ENCODE peak calls at places on chromosomes 16 and 17, in ten cellular contexts. W is fibroblast of lung, Y is WERI-Rb-1, J is mesothelial cell of epicardium, E is brain microvascular endothelial cell, T is A549, V is endothelial cell, L is cardiac muscle cell, C is glutamatergic neuron, X is GM10248. Q is an unnamed sample.

GRCh38 chr16:69105501-69106361 is at the start of gene HAS3:
- DNase-seq in W (peak), C (peak), T (peak), Y (peak), E (peak), X (peak), J (peak), L (peak), V (peak), Q (peak)

GRCh38 chr17:28151001-28151400 is 108.5 kb downstream of the NLK start:
- DNase-seq in X (no peak), E (no peak), C (no peak), T (no peak), Y (peak), L (no peak), V (no peak), W (no peak), J (no peak), Q (no peak)

GRCh38 chr17:78105101-78105500 is 23.5 kb downstream of the TMC6 start:
- DNase-seq in E (no peak), J (no peak), Y (no peak), T (no peak), C (no peak), W (no peak), L (no peak), V (no peak), X (no peak), Q (no peak)

GRCh38 chr16:28977703-28978641 is 3.4 kb downstream of the SPNS1 start:
- DNase-seq in J (no peak), L (no peak), E (no peak), Y (peak), C (no peak), V (no peak), W (no peak), T (peak), X (peak), Q (no peak)

GRCh38 chr17:1977583-1978395 is 47.3 kb downstream of the RTN4RL1 start:
- DNase-seq in T (no peak), V (no peak), J (no peak), L (no peak), E (no peak), W (no peak), Y (no peak), C (peak), X (no peak), Q (no peak)

GRCh38 chr17:16872836-16873653 is 98.9 kb downstream of the TNFRSF13B start:
- DNase-seq in C (peak), L (peak), T (peak), V (peak), Y (peak), E (no peak), W (no peak), J (no peak), X (peak), Q (peak)

GRCh38 chr17:83065660-83066542 is 13.5 kb upstream of the METRNL start:
- DNase-seq in Y (peak), V (no peak), T (no peak), J (peak), C (peak), X (no peak), W (no peak), E (no peak), L (no peak), Q (no peak)

GRCh38 chr17:9389116-9389515 is 186.5 kb downstream of the STX8 start:
- DNase-seq in V (no peak), X (peak), C (no peak), W (peak), T (peak), E (peak), L (peak), Y (no peak), J (no peak), Q (peak)

GRCh38 chr17:79658811-79659207 is 48.0 kb upstream of the RBFOX3 start:
- DNase-seq in X (no peak), E (peak), J (peak), T (peak), V (peak), C (peak), L (peak), W (peak), Y (peak), Q (peak)

GRCh38 chr16:10599626-10600025 is 19.2 kb upstream of the EMP2 start:
- DNase-seq in C (no peak), X (no peak), V (no peak), W (no peak), J (no peak), Y (no peak), L (no peak), E (no peak), T (no peak), Q (no peak)

GRCh38 chr16:58426960-58427359 is 34.7 kb downstream of the GINS3 start:
- DNase-seq in W (no peak), E (no peak), Y (no peak), L (no peak), J (no peak), T (no peak), C (no peak), V (no peak), X (no peak), Q (no peak)

GRCh38 chr17:8320262-8320661 is 10.2 kb downstream of the ARHGEF15 start:
- DNase-seq in W (no peak), X (no peak), J (no peak), L (no peak), V (no peak), T (no peak), E (no peak), Y (no peak), C (no peak), Q (no peak)

GRCh38 chr16:28930652-28931051 is 1.1 kb upstream of the CD19 start:
- DNase-seq in V (no peak), J (no peak), X (no peak), E (no peak), C (no peak), L (no peak), T (no peak), Y (peak), W (no peak), Q (no peak)

GRCh38 chr16:72739577-72739976 is 308.4 kb downstream of the ZFHX3 start:
- DNase-seq in L (no peak), C (no peak), J (no peak), X (no peak), Y (no peak), W (peak), V (no peak), T (no peak), E (no peak), Q (peak)

GRCh38 chr16:6111390-6111789 is 1013.8 kb upstream of the EEF2KMT start:
- DNase-seq in L (no peak), V (no peak), J (no peak), X (no peak), C (no peak), Y (no peak), T (no peak), E (peak), W (peak), Q (no peak)

GRCh38 chr17:10640475-10640874 is 16.6 kb downstream of the MYH3 start:
- DNase-seq in L (no peak), X (no peak), W (no peak), C (no peak), J (no peak), Y (no peak), V (no peak), E (no peak), T (no peak), Q (no peak)

GRCh38 chr16:51497541-51498211 is 346.6 kb upstream of the SALL1 start:
- DNase-seq in Y (no peak), E (no peak), C (no peak), W (no peak), X (no peak), L (no peak), T (no peak), V (no peak), J (no peak), Q (no peak)

GRCh38 chr17:69810326-69811035 is 264.5 kb upstream of the KCNJ16 start:
- DNase-seq in T (no peak), W (peak), Y (no peak), J (no peak), L (no peak), E (no peak), C (no peak), V (no peak), X (no peak), Q (no peak)

GRCh38 chr16:79639576-79640311 is 39.2 kb upstream of the MAF start:
- DNase-seq in X (no peak), J (no peak), E (no peak), V (no peak), W (no peak), L (no peak), C (no peak), T (peak), Y (no peak), Q (no peak)

GRCh38 chr16:27628216-27628945 is 78.4 kb downstream of the KATNIP start:
- DNase-seq in J (no peak), Y (no peak), V (no peak), X (no peak), C (no peak), L (no peak), E (no peak), W (no peak), T (no peak), Q (no peak)

GRCh38 chr16:51242281-51242994 is 91.4 kb upstream of the SALL1 start:
- DNase-seq in Y (no peak), L (no peak), E (no peak), T (no peak), X (no peak), J (no peak), C (no peak), V (no peak), W (no peak), Q (no peak)

GRCh38 chr17:60525347-60525623 is 757 bp downstream of the APPBP2 start:
- DNase-seq in L (peak), C (no peak), W (peak), X (no peak), E (no peak), Y (no peak), V (peak), J (no peak), T (no peak), Q (no peak)

GRCh38 chr17:13671341-13671740 is 69.6 kb upstream of the HS3ST3A1 start:
- DNase-seq in X (no peak), Y (no peak), W (peak), L (no peak), T (no peak), C (no peak), E (no peak), J (no peak), V (no peak), Q (peak)

DNA sequence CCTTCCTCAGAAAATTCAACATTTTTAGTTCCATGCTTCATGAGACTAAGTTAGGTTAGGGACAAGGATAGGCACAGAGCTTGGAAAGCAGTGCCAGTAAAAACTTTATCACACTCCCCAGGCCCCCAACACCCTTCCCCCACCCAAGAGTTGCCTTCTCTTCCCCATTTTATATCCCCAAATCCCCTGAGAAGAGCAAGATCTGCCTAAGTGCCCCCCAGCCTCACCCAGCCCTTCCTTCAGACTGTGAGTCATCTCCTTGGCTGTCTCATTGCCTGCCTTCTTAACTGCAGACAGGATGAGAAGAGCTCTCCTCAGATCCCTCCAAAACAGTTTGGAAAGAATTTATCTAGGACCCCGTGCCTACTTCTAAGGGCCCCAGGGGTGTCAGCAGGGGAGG is 55.8 kb downstream of the NEUROD2 start:
- DNase-seq in C (no peak), J (no peak), E (peak), T (no peak), X (no peak), V (no peak), L (peak), Y (no peak), W (peak), Q (peak)
- TF ChIP-seq CTCF in C (no peak), J (no peak), E (no peak), T (no peak), X (no peak), V (no peak), L (no peak), Y (no peak), W (no peak), Q (no peak)

DNA sequence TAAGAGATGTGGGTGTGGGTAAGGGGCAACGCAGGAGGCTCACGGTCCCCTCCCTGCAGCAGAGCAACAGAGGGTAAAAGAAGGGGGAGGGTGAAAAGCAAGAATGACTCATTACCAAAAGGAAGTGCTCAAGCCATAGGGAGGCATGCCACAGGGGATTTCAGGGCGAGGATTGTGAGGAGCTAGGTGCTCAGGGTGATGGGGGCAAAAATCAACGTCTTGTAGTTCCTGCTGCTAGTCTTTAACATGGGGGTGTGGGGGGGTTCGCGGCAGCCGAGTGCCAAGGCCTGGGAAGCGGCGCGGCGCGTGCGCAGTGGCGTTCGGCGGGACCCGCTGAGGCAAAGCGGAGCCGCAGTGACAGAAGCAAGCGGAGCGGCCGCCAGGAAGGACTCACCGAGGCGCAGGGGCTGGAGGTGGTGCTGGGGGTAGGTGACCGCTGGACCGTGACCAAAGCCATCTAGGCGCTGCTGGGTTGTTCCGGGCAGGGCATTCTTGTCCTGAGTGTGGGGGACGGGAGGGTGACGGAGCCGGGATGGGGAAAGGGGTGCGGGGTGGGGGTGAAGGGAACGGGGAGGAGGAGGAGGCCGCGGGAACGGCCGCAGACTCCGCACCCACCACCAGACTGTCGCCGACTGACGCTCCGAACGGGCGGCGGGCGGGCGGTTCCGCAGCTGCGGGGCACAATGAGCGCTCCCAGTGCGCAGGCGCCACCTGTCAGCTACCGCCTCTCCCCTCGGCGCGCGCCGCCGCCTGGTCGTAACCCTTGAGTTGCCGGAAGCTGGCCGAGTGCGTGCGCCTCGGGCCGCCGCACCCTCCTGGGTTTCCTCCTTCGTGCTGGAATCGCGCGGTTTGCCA is at the start of gene SSH2:
- DNase-seq in V (peak), W (peak), X (peak), T (peak), E (peak), J (peak), L (peak), Y (peak), C (peak), Q (peak)
- TF ChIP-seq CTCF in V (no peak), W (no peak), X (no peak), T (no peak), E (no peak), J (no peak), L (no peak), Y (no peak), C (no peak), Q (no peak)

GRCh38 chr16:70455910-70456309 is 1.5 kb downstream of the FCSK start:
- DNase-seq in V (no peak), J (no peak), Y (peak), E (no peak), X (no peak), L (no peak), W (no peak), T (no peak), C (no peak), Q (no peak)
- TF ChIP-seq CTCF in V (no peak), J (no peak), Y (no peak), E (no peak), X (no peak), L (no peak), W (no peak), T (peak), C (no peak), Q (peak)

DNA sequence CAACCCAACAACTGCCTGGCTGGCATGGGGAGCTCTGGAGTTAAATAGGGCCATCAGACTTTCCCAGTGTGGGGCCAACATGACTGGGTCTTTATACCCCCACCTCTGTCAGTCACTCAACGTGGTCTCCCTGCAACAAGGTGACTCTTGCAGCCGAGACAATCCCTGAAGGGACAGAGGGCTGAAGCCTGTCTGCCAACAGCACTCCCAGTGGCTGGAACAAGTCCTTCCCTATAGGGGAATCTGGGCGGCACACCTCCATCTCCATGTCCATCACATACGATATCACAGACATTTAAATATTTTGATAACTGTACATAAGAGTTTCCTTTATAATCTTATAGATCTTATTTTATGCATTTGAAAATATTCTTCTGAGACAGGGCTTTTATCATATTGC is 4.8 kb upstream of the MAPT start:
- DNase-seq in E (no peak), W (no peak), V (no peak), T (no peak), X (no peak), L (no peak), C (no peak), J (no peak), Y (peak), Q (no peak)
- TF ChIP-seq CTCF in E (peak), W (no peak), V (no peak), T (no peak), X (no peak), L (no peak), C (no peak), J (no peak), Y (peak), Q (peak)

GRCh38 chr17:48770954-48771353 is 42.4 kb upstream of the HOXB13 start:
- DNase-seq in J (no peak), W (no peak), X (no peak), C (no peak), V (no peak), T (no peak), Y (no peak), E (no peak), L (no peak), Q (no peak)

GRCh38 chr17:48773245-48773644 is 43.8 kb downstream of the TTLL6 start:
- DNase-seq in Y (no peak), J (no peak), X (no peak), C (no peak), V (no peak), T (no peak), W (no peak), E (no peak), L (no peak), Q (no peak)

GRCh38 chr17:48767263-48767774 is 38.8 kb upstream of the HOXB13 start:
- DNase-seq in V (no peak), Y (no peak), T (no peak), L (no peak), X (no peak), E (no peak), W (no peak), C (no peak), J (no peak), Q (no peak)
- TF ChIP-seq CTCF in V (no peak), Y (peak), T (no peak), L (no peak), X (no peak), E (peak), W (no peak), C (no peak), J (no peak), Q (no peak)

DNA sequence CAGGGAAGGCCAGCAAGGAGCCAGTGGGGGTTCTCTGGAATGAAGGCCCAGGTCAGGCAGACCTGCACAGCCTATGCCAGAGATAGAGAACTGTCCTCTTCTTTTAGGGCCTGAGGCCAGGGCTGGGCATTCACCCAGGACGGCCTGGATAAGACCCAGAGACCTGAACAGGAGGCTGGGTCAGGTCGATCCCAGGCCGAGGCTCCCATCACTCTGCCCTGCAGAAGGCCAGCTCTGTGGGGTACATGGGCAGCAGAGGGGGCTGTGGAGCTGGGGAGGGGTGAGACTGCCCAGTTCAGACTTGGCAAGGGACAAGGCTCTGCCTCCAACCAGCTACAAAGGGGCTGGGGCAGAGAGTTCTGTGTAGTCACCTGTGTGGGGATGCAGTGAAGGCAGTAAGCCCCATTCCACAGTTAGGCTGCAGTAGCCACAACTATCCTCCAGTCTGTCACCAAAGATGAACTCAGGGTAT is 14.6 kb downstream of the HSD11B2 start:
- DNase-seq in J (no peak), C (no peak), X (no peak), L (no peak), T (no peak), Y (no peak), V (no peak), W (no peak), E (no peak), Q (no peak)
- TF ChIP-seq CTCF in J (no peak), C (no peak), X (peak), L (no peak), T (no peak), Y (peak), V (no peak), W (no peak), E (peak), Q (peak)

GRCh38 chr16:74024997-74025396 is 271.6 kb upstream of the PSMD7 start:
- DNase-seq in C (no peak), J (no peak), T (no peak), Y (no peak), E (no peak), X (no peak), V (no peak), W (no peak), L (no peak), Q (no peak)
- TF ChIP-seq CTCF in C (no peak), J (no peak), T (no peak), Y (no peak), E (no peak), X (no peak), V (no peak), W (no peak), L (no peak), Q (no peak)

GRCh38 chr17:81379523-81379942 is 15.7 kb upstream of the BAHCC1 start:
- DNase-seq in V (no peak), J (no peak), W (no peak), C (no peak), E (no peak), Y (no peak), L (no peak), X (no peak), T (no peak), Q (no peak)
- TF ChIP-seq CTCF in V (no peak), J (no peak), W (no peak), C (no peak), E (no peak), Y (peak), L (no peak), X (no peak), T (no peak), Q (no peak)

GRCh38 chr17:43337684-43338428 is 60.9 kb upstream of the ARL4D start:
- DNase-seq in W (no peak), E (no peak), X (no peak), T (no peak), L (no peak), Y (no peak), J (no peak), C (no peak), V (no peak), Q (no peak)

GRCh38 chr17:43334744-43335400 is 63.9 kb upstream of the ARL4D start:
- DNase-seq in V (no peak), L (no peak), J (no peak), X (no peak), C (no peak), E (no peak), T (no peak), Y (peak), W (no peak), Q (no peak)

GRCh38 chr17:43341705-43342600 is 56.8 kb upstream of the ARL4D start:
- DNase-seq in T (no peak), J (no peak), E (peak), Y (no peak), X (no peak), L (peak), C (no peak), V (no peak), W (peak), Q (peak)

GRCh38 chr17:43342601-43342905 is 56.2 kb upstream of the ARL4D start:
- DNase-seq in W (peak), J (no peak), Y (no peak), L (peak), T (no peak), V (no peak), E (no peak), X (no peak), C (no peak), Q (no peak)

GRCh38 chr17:43338886-43339516 is 59.8 kb upstream of the ARL4D start:
- DNase-seq in C (peak), Y (peak), V (peak), T (no peak), X (no peak), W (peak), E (peak), J (no peak), L (peak), Q (peak)
- TF ChIP-seq CTCF in C (peak), Y (peak), V (peak), T (peak), X (peak), W (peak), E (peak), J (peak), L (peak), Q (peak)

DNA sequence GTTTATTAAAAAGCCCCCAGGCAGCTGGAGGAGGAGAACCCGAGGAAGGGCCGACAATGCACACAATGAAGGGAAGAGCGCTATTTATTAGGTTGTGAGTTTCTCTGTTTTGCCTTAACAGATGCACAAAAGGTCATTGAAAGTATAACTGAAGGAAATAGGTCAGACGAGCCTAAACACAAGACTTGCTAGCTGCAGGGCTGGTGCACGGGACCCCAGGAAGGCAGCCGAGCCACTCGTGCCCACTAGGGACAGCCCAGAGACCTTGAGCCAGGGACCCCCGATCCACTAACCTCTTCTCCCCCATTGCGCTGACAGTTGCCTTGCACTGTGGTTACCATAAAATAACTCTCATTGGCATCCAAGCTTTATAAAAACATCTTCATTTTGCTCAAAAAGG is 11.3 kb downstream of the LITAFD start:
- DNase-seq in C (no peak), E (no peak), V (no peak), T (no peak), J (no peak), W (no peak), Y (no peak), L (no peak), X (no peak), Q (no peak)
- TF ChIP-seq CTCF in C (no peak), E (no peak), V (no peak), T (no peak), J (no peak), W (no peak), Y (no peak), L (no peak), X (no peak), Q (no peak)

Q was measured in choroid plexus epithelial cell.